ENCODE peak calls at places on chromosome 17, in nine cellular contexts. E is heart right ventricle; F is CD8-positive, alpha-beta T cell; Q is tibial artery; I is heart left ventricle; K is coronary artery; U is ovary; X is OCI-LY7; B is HFF-Myc. W is an unnamed sample.

GRCh38 chr17:60971515-60972369 is 294.1 kb downstream of the BCAS3 start:
- DNase-seq in X (peak; percentile 25), E (no peak), K (no peak), I (peak; percentile 29), F (no peak), B (peak; percentile 25), U (no peak), Q (no peak), W (peak; percentile 83)

GRCh38 chr17:1561420-1562177 is 993 bp downstream of the PITPNA start:
- DNase-seq in F (no peak), E (peak; percentile 33), B (no peak), X (peak; percentile 51), K (no peak), U (no peak), I (no peak), Q (no peak), W (peak; percentile 28)

GRCh38 chr17:8421571-8421970 is 14.1 kb upstream of the NDEL1 start:
- DNase-seq in E (no peak), F (no peak), K (no peak), U (no peak), Q (no peak), X (no peak), I (no peak), B (no peak), W (no peak)

GRCh38 chr17:65530985-65531507 is 30.4 kb downstream of the AXIN2 start:
- DNase-seq in F (no peak), Q (no peak), B (peak; percentile 26), I (peak; percentile 38), K (no peak), X (no peak), E (no peak), U (peak; percentile 49), W (peak; percentile 89)

GRCh38 chr17:55448681-55449080 is 27.0 kb upstream of the MMD start:
- DNase-seq in B (peak; percentile 50), I (no peak), U (no peak), E (no peak), K (no peak), F (no peak), X (no peak), Q (no peak), W (peak; percentile 88)

GRCh38 chr17:81516439-81516838 is 3.8 kb upstream of the ACTG1 start:
- DNase-seq in X (no peak), Q (no peak), B (no peak), K (no peak), U (no peak), I (no peak), F (no peak), E (peak; percentile 18), W (no peak)

GRCh38 chr17:50689956-50690886 is 17.5 kb downstream of the ANKRD40 start:
- DNase-seq in F (no peak), E (no peak), I (no peak), K (no peak), Q (peak; percentile 52), U (no peak), X (no peak), B (no peak), W (no peak)

GRCh38 chr17:64940055-64940454 is 20.8 kb upstream of the LRRC37A3 start:
- DNase-seq in E (no peak), B (no peak), U (no peak), X (no peak), I (no peak), Q (no peak), K (no peak), F (no peak), W (no peak)

GRCh38 chr17:1447061-1447460 is 9.0 kb downstream of the CRK start:
- DNase-seq in U (no peak), B (no peak), Q (no peak), F (no peak), I (no peak), E (no peak), K (no peak), X (no peak), W (no peak)

GRCh38 chr17:58527949-58528348 is 13.5 kb upstream of the MTMR4 start:
- DNase-seq in X (no peak), Q (no peak), K (no peak), U (no peak), E (no peak), B (no peak), F (no peak), I (no peak), W (peak; percentile 64)

GRCh38 chr17:79188048-79188447 is 113.4 kb downstream of the ENGASE start:
- DNase-seq in K (no peak), Q (no peak), F (no peak), U (no peak), X (peak; percentile 61), I (no peak), B (no peak), E (no peak), W (peak; percentile 24)

GRCh38 chr17:69012895-69013805 is 47.6 kb downstream of the ABCA9 start:
- DNase-seq in U (no peak), Q (no peak), E (no peak), K (no peak), X (no peak), I (no peak), F (no peak), B (no peak), W (peak; percentile 25)

GRCh38 chr17:49922095-49922494 is 46.9 kb upstream of the DLX4 start:
- DNase-seq in U (no peak), X (no peak), Q (no peak), B (no peak), I (no peak), K (no peak), F (no peak), E (no peak), W (peak; percentile 61)

GRCh38 chr17:33667052-33667509 is 374.0 kb upstream of the ASIC2 start:
- DNase-seq in E (no peak), F (no peak), I (no peak), X (no peak), Q (no peak), K (no peak), U (no peak), B (peak; percentile 2), W (no peak)

GRCh38 chr17:83103200-83103937 is 24.0 kb downstream of the METRNL start:
- DNase-seq in E (no peak), K (peak; percentile 89), F (no peak), I (no peak), X (peak; percentile 30), B (no peak), U (no peak), Q (peak; percentile 96), W (no peak)

GRCh38 chr17:5592382-5592781 is 8.1 kb upstream of the NLRP1 start:
- DNase-seq in I (no peak), X (peak; percentile 62), K (peak; percentile 12), F (no peak), U (no peak), B (peak; percentile 16), Q (no peak), E (no peak), W (peak; percentile 69)

GRCh38 chr17:69761767-69762321 is 313.2 kb upstream of the KCNJ16 start:
- DNase-seq in B (peak; percentile 92), K (no peak), E (no peak), Q (no peak), U (no peak), F (no peak), X (no peak), I (no peak), W (peak; percentile 89)

GRCh38 chr17:50386451-50386994 is 10.8 kb downstream of the LRRC59 start:
- DNase-seq in B (no peak), Q (no peak), E (no peak), F (no peak), I (no peak), K (no peak), U (no peak), X (no peak), W (no peak)

GRCh38 chr17:60496051-60496450 is 30.0 kb downstream of the APPBP2 start:
- DNase-seq in I (no peak), K (no peak), B (no peak), Q (no peak), X (no peak), U (no peak), F (no peak), E (no peak), W (no peak)

GRCh38 chr17:33982872-33983271 is 272.2 kb upstream of the CCL2 start:
- DNase-seq in E (no peak), Q (no peak), F (no peak), X (no peak), I (no peak), U (no peak), B (no peak), K (no peak), W (no peak)

GRCh38 chr17:39626171-39626670 is 531 bp upstream of the PPP1R1B start:
- DNase-seq in X (no peak), I (no peak), E (no peak), K (no peak), Q (no peak), B (no peak), F (no peak), U (no peak), W (no peak)
- H3K4me3 ChIP-seq in X (no peak overlapping the region), I (no peak overlapping the region), E (no peak overlapping the region), K (peak overlapping the region; percentile 64), Q (no peak overlapping the region), B (no peak overlapping the region), F (peak overlapping the region; percentile 39), U (no peak overlapping the region), W (no peak overlapping the region)

DNA sequence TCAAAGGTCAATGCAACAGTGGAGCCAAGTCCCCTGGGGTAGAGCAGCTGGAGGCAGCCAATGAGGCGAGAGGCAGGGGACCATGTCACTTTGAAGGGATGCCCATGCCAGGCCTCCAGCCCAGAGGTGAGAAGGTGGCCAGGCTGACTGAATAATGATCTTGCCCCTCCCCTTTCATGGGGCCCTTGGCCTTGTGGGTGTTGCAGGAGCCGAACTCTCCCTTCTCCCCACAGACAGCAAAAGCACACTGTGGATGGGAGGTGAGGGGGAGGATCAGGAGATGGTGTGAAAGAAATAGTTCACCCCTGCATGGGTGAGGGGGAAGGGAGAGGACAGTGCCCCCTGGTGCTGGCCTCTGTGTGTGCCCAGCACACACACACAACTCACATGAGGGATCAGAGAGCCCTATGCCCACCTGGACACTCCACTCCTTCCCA is 15.8 kb upstream of the TBX21 start:
- DNase-seq in U (no peak), B (no peak), I (no peak), Q (no peak), F (no peak), E (no peak), X (no peak), K (no peak), W (no peak)
- TF ChIP-seq CTCF in U (no peak), B (peak; percentile 42), I (no peak), Q (no peak), F (no peak), E (peak; percentile 19), X (peak; percentile 25), K (no peak), W (peak; percentile 57)

DNA sequence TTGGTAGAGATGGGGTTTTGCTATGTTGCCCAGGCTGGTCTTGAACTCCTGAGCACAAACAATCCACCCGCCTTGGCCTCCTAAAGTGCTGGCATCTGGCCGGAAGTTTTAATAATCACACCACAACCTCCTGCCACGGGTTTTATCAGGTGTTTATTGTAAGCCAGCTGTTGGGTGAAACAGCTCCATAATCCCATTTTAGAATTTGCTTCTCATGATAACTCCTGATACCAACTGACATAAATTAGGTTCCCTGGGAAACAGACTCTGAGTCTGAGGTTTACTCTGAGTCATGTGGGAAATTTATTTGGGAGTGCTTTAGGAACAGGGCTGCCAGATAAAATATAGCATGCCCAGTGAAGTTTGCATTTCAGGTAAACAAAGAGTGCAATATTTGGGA is 122.6 kb upstream of the MED13 start:
- DNase-seq in X (no peak), U (no peak), I (no peak), F (no peak), B (peak; percentile 42), Q (no peak), E (no peak), K (no peak), W (no peak)
- H3K4me3 ChIP-seq in X (no peak overlapping the region), U (no peak overlapping the region), I (no peak overlapping the region), F (no peak overlapping the region), B (no peak overlapping the region), Q (no peak overlapping the region), E (no peak overlapping the region), K (no peak overlapping the region), W (no peak overlapping the region)

GRCh38 chr17:7306911-7307685 is at the start of gene EIF5A:
- DNase-seq in K (peak; percentile 99), U (peak; percentile 100), X (peak; percentile 100), E (peak; percentile 100), F (peak; percentile 100), Q (peak; percentile 100), I (peak; percentile 100), B (peak; percentile 100), W (peak; percentile 100)
- TF ChIP-seq CTCF in K (no peak), U (peak; percentile 11), X (no peak), E (no peak), F (no peak), Q (no peak), I (no peak), B (no peak), W (no peak)